ENCODE peak calls at places on chromosomes 7 and 10, in five cellular contexts. R is left colon, P is mammary epithelial cell, W is ecto neural progenitor cell, F is nephron progenitor cell. G is an unnamed sample.

GRCh38 chr7:102009628-102010027 is 192.2 kb downstream of the CUX1 start:
- DNase-seq in R (no peak), P (no peak), W (no peak), F (no peak), G (peak; percentile 13)

GRCh38 chr10:114427124-114427852 is 23.0 kb upstream of the AFAP1L2 start:
- DNase-seq in R (no peak), P (no peak), W (no peak), F (no peak), G (no peak)

GRCh38 chr10:92200564-92200963 is 90.3 kb downstream of the CPEB3 start:
- DNase-seq in R (no peak), P (peak; percentile 90), W (no peak), F (no peak), G (peak; percentile 85)

GRCh38 chr10:28089467-28089866 is 90.6 kb upstream of the ODAD2 start:
- DNase-seq in R (no peak), P (peak; percentile 33), W (no peak), F (no peak), G (peak; percentile 81)

GRCh38 chr10:106506509-106507265 is 657.8 kb downstream of the SORCS1 start:
- DNase-seq in R (no peak), P (peak; percentile 84), W (no peak), F (no peak), G (peak; percentile 88)

GRCh38 chr10:3757638-3758490 is 27.1 kb downstream of the KLF6 start:
- DNase-seq in R (no peak), P (peak; percentile 96), W (peak; percentile 33), F (no peak), G (peak; percentile 97)

GRCh38 chr7:1027285-1028043 is 16.9 kb upstream of the GPR146 start:
- DNase-seq in R (no peak), P (no peak), W (peak; percentile 75), F (peak; percentile 55), G (peak; percentile 46)

GRCh38 chr10:80460399-80461207 is 6.5 kb downstream of the TSPAN14 start:
- DNase-seq in R (peak; percentile 92), P (peak; percentile 95), W (no peak), F (no peak), G (peak; percentile 97)

GRCh38 chr10:70418229-70418628 is 14.3 kb downstream of the EIF4EBP2 start:
- DNase-seq in R (no peak), P (peak; percentile 37), W (no peak), F (no peak), G (peak; percentile 35)

GRCh38 chr7:74216361-74216761 is 6.6 kb downstream of the LAT2 start:
- DNase-seq in R (no peak), P (no peak), W (no peak), F (no peak), G (no peak)

GRCh38 chr10:68010426-68010825 is 64.7 kb downstream of the HERC4 start:
- DNase-seq in R (no peak), P (no peak), W (no peak), F (no peak), G (no peak)

GRCh38 chr7:28130277-28130676 is 50.3 kb downstream of the JAZF1 start:
- DNase-seq in R (peak; percentile 34), P (no peak), W (no peak), F (no peak), G (no peak)

GRCh38 chr10:103277713-103278299 is 868 bp downstream of the INA start:
- DNase-seq in R (no peak), P (no peak), W (peak; percentile 52), F (no peak), G (no peak)

GRCh38 chr7:5419523-5420107 is 4.0 kb downstream of the TNRC18 start:
- DNase-seq in R (peak; percentile 47), P (peak; percentile 37), W (peak; percentile 78), F (peak; percentile 43), G (no peak)